ENCODE peak calls at places on chromosomes 4 and X, in ten cellular contexts. D, A, S, W, K, N, O, T, P and C are unnamed samples.

GRCh38 chr4:4415107-4415805 is 28.4 kb downstream of the NSG1 start:
- DNase-seq in D (no peak), A (no peak), S (no peak), W (no peak), K (no peak), N (no peak), O (no peak), T (no peak), P (no peak), C (no peak)

GRCh38 chr4:48692897-48693296 is 87.2 kb downstream of the FRYL start:
- DNase-seq in D (no peak), A (no peak), S (no peak), W (no peak), K (no peak), N (no peak), O (no peak), T (no peak), P (no peak), C (no peak)

GRCh38 chr4:105666693-105667092 is 41.8 kb downstream of the INTS12 start:
- DNase-seq in D (no peak), A (peak), S (no peak), W (no peak), K (no peak), N (no peak), O (peak), T (peak), P (no peak), C (peak)

GRCh38 chr4:5967783-5968182 is 50.4 kb downstream of the C4orf50 start:
- DNase-seq in D (no peak), A (no peak), S (peak), W (no peak), K (no peak), N (no peak), O (no peak), T (no peak), P (no peak), C (no peak)

GRCh38 chr4:183324619-183325018 is 2.4 kb upstream of the CLDN24 start:
- DNase-seq in D (no peak), A (no peak), S (no peak), W (peak), K (no peak), N (no peak), O (no peak), T (no peak), P (no peak), C (no peak)

GRCh38 chrX:18426004-18426320 is 554 bp downstream of the CDKL5 start:
- DNase-seq in D (no peak), A (no peak), S (no peak), W (no peak), K (no peak), N (no peak), O (no peak), T (no peak), P (no peak), C (no peak)

GRCh38 chrX:85243761-85244410 is at the start of the genes SATL1 and ZNF711:
- DNase-seq in D (no peak), A (peak), S (peak), W (no peak), K (peak), N (peak), O (peak), T (peak), P (peak), C (peak)

GRCh38 chrX:1932231-1932630 is 317.4 kb downstream of the ASMT start:
- DNase-seq in D (no peak), A (peak), S (no peak), W (no peak), K (no peak), N (no peak), O (no peak), T (no peak), P (no peak), C (peak)